ENCODE peak calls at places on chromosome 20, in ten cellular contexts. One of them, this sample, is unnamed.

GRCh38 chr20:32462900-32463641 is 104.9 kb downstream of the ASXL1 start:
- DNase-seq in choroid plexus epithelial cell: no peak
- DNase-seq in HFFc6: no peak
- DNase-seq in WTC11: no peak
- DNase-seq in B cell: no peak
- DNase-seq in BE2C: no peak
- DNase-seq in lower lobe of right lung: no peak
- DNase-seq in epithelial cell of proximal tubule: no peak
- DNase-seq in IMR-90: no peak
- DNase-seq in endothelial cell: no peak
- DNase-seq in this sample: no peak

GRCh38 chr20:47676219-47676721 is 109.0 kb downstream of the SULF2 start:
- DNase-seq in IMR-90: no peak
- DNase-seq in WTC11: peak
- DNase-seq in HFFc6: no peak
- DNase-seq in lower lobe of right lung: no peak
- DNase-seq in endothelial cell: no peak
- DNase-seq in epithelial cell of proximal tubule: no peak
- DNase-seq in B cell: no peak
- DNase-seq in BE2C: no peak
- DNase-seq in choroid plexus epithelial cell: no peak
- DNase-seq in this sample: no peak

GRCh38 chr20:49478266-49478665 is 4.2 kb downstream of the KCNB1 start:
- DNase-seq in lower lobe of right lung: no peak
- DNase-seq in endothelial cell: no peak
- DNase-seq in BE2C: no peak
- DNase-seq in epithelial cell of proximal tubule: no peak
- DNase-seq in IMR-90: no peak
- DNase-seq in choroid plexus epithelial cell: no peak
- DNase-seq in HFFc6: no peak
- DNase-seq in WTC11: no peak
- DNase-seq in B cell: no peak
- DNase-seq in this sample: no peak

GRCh38 chr20:64077876-64078551 is 1.3 kb downstream of the RGS19 start:
- DNase-seq in choroid plexus epithelial cell: no peak
- DNase-seq in endothelial cell: no peak
- DNase-seq in WTC11: no peak
- DNase-seq in B cell: peak
- DNase-seq in HFFc6: no peak
- DNase-seq in epithelial cell of proximal tubule: no peak
- DNase-seq in lower lobe of right lung: peak
- DNase-seq in IMR-90: no peak
- DNase-seq in BE2C: no peak
- DNase-seq in this sample: no peak

GRCh38 chr20:17995967-17996819 is 27.4 kb downstream of the MGME1 start:
- DNase-seq in endothelial cell: peak
- DNase-seq in HFFc6: peak
- DNase-seq in IMR-90: peak
- DNase-seq in B cell: peak
- DNase-seq in BE2C: peak
- DNase-seq in epithelial cell of proximal tubule: no peak
- DNase-seq in choroid plexus epithelial cell: peak
- DNase-seq in WTC11: no peak
- DNase-seq in lower lobe of right lung: no peak
- DNase-seq in this sample: no peak

GRCh38 chr20:57791946-57792328 is 82.1 kb upstream of the PMEPA1 start:
- DNase-seq in epithelial cell of proximal tubule: no peak
- DNase-seq in B cell: no peak
- DNase-seq in endothelial cell: no peak
- DNase-seq in IMR-90: no peak
- DNase-seq in HFFc6: no peak
- DNase-seq in BE2C: peak
- DNase-seq in choroid plexus epithelial cell: no peak
- DNase-seq in lower lobe of right lung: no peak
- DNase-seq in WTC11: no peak
- DNase-seq in this sample: no peak

GRCh38 chr20:2955257-2955950 is 82.1 kb downstream of the PTPRA start:
- DNase-seq in choroid plexus epithelial cell: peak
- DNase-seq in B cell: no peak
- DNase-seq in BE2C: no peak
- DNase-seq in HFFc6: no peak
- DNase-seq in WTC11: no peak
- DNase-seq in IMR-90: no peak
- DNase-seq in endothelial cell: no peak
- DNase-seq in lower lobe of right lung: no peak
- DNase-seq in epithelial cell of proximal tubule: no peak
- DNase-seq in this sample: no peak

GRCh38 chr20:49727894-49728885 is 14.5 kb upstream of the B4GALT5 start:
- DNase-seq in HFFc6: no peak
- DNase-seq in lower lobe of right lung: no peak
- DNase-seq in IMR-90: no peak
- DNase-seq in choroid plexus epithelial cell: no peak
- DNase-seq in BE2C: no peak
- DNase-seq in B cell: no peak
- DNase-seq in WTC11: no peak
- DNase-seq in endothelial cell: no peak
- DNase-seq in epithelial cell of proximal tubule: no peak
- DNase-seq in this sample: no peak

GRCh38 chr20:9021216-9021615 is 47.7 kb upstream of the PLCB4 start:
- DNase-seq in B cell: no peak
- DNase-seq in lower lobe of right lung: no peak
- DNase-seq in choroid plexus epithelial cell: no peak
- DNase-seq in epithelial cell of proximal tubule: no peak
- DNase-seq in IMR-90: no peak
- DNase-seq in HFFc6: no peak
- DNase-seq in endothelial cell: no peak
- DNase-seq in BE2C: no peak
- DNase-seq in WTC11: no peak
- DNase-seq in this sample: no peak

GRCh38 chr20:62516345-62516744 is 40.5 kb upstream of the GATA5 start:
- DNase-seq in epithelial cell of proximal tubule: no peak
- DNase-seq in HFFc6: peak
- DNase-seq in B cell: no peak
- DNase-seq in endothelial cell: no peak
- DNase-seq in WTC11: peak
- DNase-seq in lower lobe of right lung: no peak
- DNase-seq in IMR-90: no peak
- DNase-seq in BE2C: peak
- DNase-seq in choroid plexus epithelial cell: no peak
- DNase-seq in this sample: no peak
- TF ChIP-seq CTCF in epithelial cell of proximal tubule: peak
- TF ChIP-seq CTCF in HFFc6: peak
- TF ChIP-seq CTCF in B cell: no peak
- TF ChIP-seq CTCF in endothelial cell: no peak
- TF ChIP-seq CTCF in WTC11: no peak
- TF ChIP-seq CTCF in lower lobe of right lung: no peak
- TF ChIP-seq CTCF in IMR-90: peak
- TF ChIP-seq CTCF in BE2C: peak
- TF ChIP-seq CTCF in choroid plexus epithelial cell: no peak
- TF ChIP-seq CTCF in this sample: no peak

GRCh38 chr20:53494753-53495152 is 98.9 kb downstream of the ZNF217 start:
- DNase-seq in lower lobe of right lung: no peak
- DNase-seq in choroid plexus epithelial cell: no peak
- DNase-seq in B cell: no peak
- DNase-seq in endothelial cell: no peak
- DNase-seq in epithelial cell of proximal tubule: no peak
- DNase-seq in WTC11: no peak
- DNase-seq in IMR-90: no peak
- DNase-seq in BE2C: no peak
- DNase-seq in HFFc6: no peak
- DNase-seq in this sample: no peak

GRCh38 chr20:53492212-53492611 is 101.4 kb downstream of the ZNF217 start:
- DNase-seq in choroid plexus epithelial cell: peak
- DNase-seq in BE2C: no peak
- DNase-seq in B cell: no peak
- DNase-seq in epithelial cell of proximal tubule: no peak
- DNase-seq in lower lobe of right lung: no peak
- DNase-seq in IMR-90: no peak
- DNase-seq in HFFc6: no peak
- DNase-seq in endothelial cell: no peak
- DNase-seq in WTC11: no peak
- DNase-seq in this sample: no peak

GRCh38 chr20:53489528-53489927 is 104.1 kb downstream of the ZNF217 start:
- DNase-seq in lower lobe of right lung: no peak
- DNase-seq in HFFc6: no peak
- DNase-seq in WTC11: no peak
- DNase-seq in endothelial cell: no peak
- DNase-seq in epithelial cell of proximal tubule: no peak
- DNase-seq in BE2C: no peak
- DNase-seq in B cell: no peak
- DNase-seq in choroid plexus epithelial cell: no peak
- DNase-seq in IMR-90: no peak
- DNase-seq in this sample: no peak

GRCh38 chr20:53495357-53495756 is 98.3 kb downstream of the ZNF217 start:
- DNase-seq in WTC11: no peak
- DNase-seq in BE2C: peak
- DNase-seq in IMR-90: peak
- DNase-seq in B cell: no peak
- DNase-seq in choroid plexus epithelial cell: no peak
- DNase-seq in lower lobe of right lung: no peak
- DNase-seq in HFFc6: no peak
- DNase-seq in endothelial cell: no peak
- DNase-seq in epithelial cell of proximal tubule: no peak
- DNase-seq in this sample: no peak

DNA sequence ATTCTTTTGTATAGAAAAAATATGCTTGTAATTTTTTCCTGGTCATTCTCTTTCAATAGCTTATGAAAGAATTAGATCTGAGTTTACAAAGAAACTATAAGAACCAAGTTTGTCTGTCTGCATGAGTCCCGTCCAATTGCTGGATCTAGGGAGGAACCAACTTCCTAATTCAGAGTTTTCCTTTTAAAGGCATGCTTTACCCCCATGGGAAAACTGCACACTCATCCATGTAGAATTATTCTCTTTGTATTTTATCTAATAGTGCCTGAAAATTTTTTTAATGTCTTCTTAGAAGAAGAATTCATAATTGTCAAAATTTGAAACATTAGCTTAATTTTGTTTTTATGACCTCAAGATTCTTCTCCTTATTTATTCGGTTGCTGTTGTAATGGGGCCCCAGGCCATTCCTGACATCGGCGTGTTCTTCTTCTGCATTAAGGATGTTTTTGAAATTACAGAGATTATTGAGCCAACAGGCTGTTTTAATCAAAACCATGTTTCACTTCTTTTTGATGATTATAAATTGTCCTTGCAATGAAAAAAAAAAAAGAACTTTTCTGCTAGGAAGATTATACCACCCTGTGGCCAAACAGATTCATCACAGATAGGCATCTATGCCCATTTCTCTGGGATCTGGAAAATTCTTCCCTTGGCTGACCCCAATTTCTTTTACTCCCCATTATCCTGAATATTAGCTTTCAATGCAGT is 100.3 kb downstream of the ZNF217 start:
- DNase-seq in IMR-90: no peak
- DNase-seq in lower lobe of right lung: no peak
- DNase-seq in WTC11: no peak
- DNase-seq in HFFc6: no peak
- DNase-seq in epithelial cell of proximal tubule: no peak
- DNase-seq in endothelial cell: no peak
- DNase-seq in choroid plexus epithelial cell: no peak
- DNase-seq in BE2C: no peak
- DNase-seq in B cell: no peak
- DNase-seq in this sample: no peak
- TF ChIP-seq CTCF in IMR-90: no peak
- TF ChIP-seq CTCF in lower lobe of right lung: peak
- TF ChIP-seq CTCF in WTC11: no peak
- TF ChIP-seq CTCF in HFFc6: no peak
- TF ChIP-seq CTCF in epithelial cell of proximal tubule: peak
- TF ChIP-seq CTCF in endothelial cell: no peak
- TF ChIP-seq CTCF in choroid plexus epithelial cell: no peak
- TF ChIP-seq CTCF in BE2C: peak
- TF ChIP-seq CTCF in B cell: no peak
- TF ChIP-seq CTCF in this sample: no peak

GRCh38 chr20:59622496-59622895 is 18.2 kb downstream of the PHACTR3 start:
- DNase-seq in lower lobe of right lung: no peak
- DNase-seq in B cell: no peak
- DNase-seq in WTC11: no peak
- DNase-seq in BE2C: no peak
- DNase-seq in choroid plexus epithelial cell: no peak
- DNase-seq in epithelial cell of proximal tubule: no peak
- DNase-seq in endothelial cell: no peak
- DNase-seq in IMR-90: no peak
- DNase-seq in HFFc6: no peak
- DNase-seq in this sample: no peak

GRCh38 chr20:59618131-59618530 is 13.8 kb downstream of the PHACTR3 start:
- DNase-seq in WTC11: no peak
- DNase-seq in BE2C: no peak
- DNase-seq in B cell: no peak
- DNase-seq in HFFc6: no peak
- DNase-seq in IMR-90: no peak
- DNase-seq in endothelial cell: no peak
- DNase-seq in epithelial cell of proximal tubule: no peak
- DNase-seq in choroid plexus epithelial cell: no peak
- DNase-seq in lower lobe of right lung: no peak
- DNase-seq in this sample: no peak

GRCh38 chr20:59623583-59623982 is 19.2 kb downstream of the PHACTR3 start:
- DNase-seq in BE2C: no peak
- DNase-seq in endothelial cell: no peak
- DNase-seq in lower lobe of right lung: no peak
- DNase-seq in epithelial cell of proximal tubule: no peak
- DNase-seq in IMR-90: no peak
- DNase-seq in HFFc6: no peak
- DNase-seq in B cell: no peak
- DNase-seq in WTC11: no peak
- DNase-seq in choroid plexus epithelial cell: no peak
- DNase-seq in this sample: no peak

GRCh38 chr20:59623133-59623532 is 18.8 kb downstream of the PHACTR3 start:
- DNase-seq in B cell: no peak
- DNase-seq in IMR-90: no peak
- DNase-seq in lower lobe of right lung: no peak
- DNase-seq in WTC11: no peak
- DNase-seq in choroid plexus epithelial cell: no peak
- DNase-seq in HFFc6: no peak
- DNase-seq in BE2C: no peak
- DNase-seq in epithelial cell of proximal tubule: no peak
- DNase-seq in endothelial cell: no peak
- DNase-seq in this sample: no peak

GRCh38 chr20:59620860-59621485 is 16.6 kb downstream of the PHACTR3 start:
- DNase-seq in choroid plexus epithelial cell: no peak
- DNase-seq in IMR-90: no peak
- DNase-seq in lower lobe of right lung: no peak
- DNase-seq in BE2C: no peak
- DNase-seq in HFFc6: no peak
- DNase-seq in B cell: no peak
- DNase-seq in WTC11: no peak
- DNase-seq in epithelial cell of proximal tubule: no peak
- DNase-seq in endothelial cell: no peak
- DNase-seq in this sample: no peak
- TF ChIP-seq CTCF in choroid plexus epithelial cell: no peak
- TF ChIP-seq CTCF in IMR-90: no peak
- TF ChIP-seq CTCF in lower lobe of right lung: no peak
- TF ChIP-seq CTCF in BE2C: no peak
- TF ChIP-seq CTCF in HFFc6: no peak
- TF ChIP-seq CTCF in B cell: no peak
- TF ChIP-seq CTCF in WTC11: no peak
- TF ChIP-seq CTCF in epithelial cell of proximal tubule: no peak
- TF ChIP-seq CTCF in endothelial cell: no peak
- TF ChIP-seq CTCF in this sample: no peak

DNA sequence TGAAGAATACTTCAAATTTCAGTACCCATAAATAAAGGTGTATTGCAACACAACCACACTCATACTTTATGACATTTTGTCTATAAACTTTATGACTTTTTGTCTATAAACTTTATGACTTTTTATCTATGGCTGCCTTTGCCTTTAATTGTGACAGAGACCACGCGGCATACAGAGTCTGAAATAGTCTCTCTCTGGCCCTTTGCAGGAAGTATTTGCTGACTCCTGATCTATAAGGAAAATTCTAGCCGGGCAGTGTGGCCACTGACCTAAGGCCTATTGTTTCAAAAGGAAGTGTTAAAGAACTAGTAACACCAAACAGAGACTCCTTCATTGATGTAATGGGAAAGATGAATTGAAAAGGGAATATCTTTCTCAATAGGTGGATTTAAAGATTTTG is 113.4 kb upstream of the KCNG1 start:
- DNase-seq in IMR-90: no peak
- DNase-seq in B cell: no peak
- DNase-seq in lower lobe of right lung: no peak
- DNase-seq in HFFc6: no peak
- DNase-seq in WTC11: no peak
- DNase-seq in endothelial cell: no peak
- DNase-seq in BE2C: no peak
- DNase-seq in epithelial cell of proximal tubule: no peak
- DNase-seq in choroid plexus epithelial cell: no peak
- DNase-seq in this sample: no peak
- TF ChIP-seq CTCF in IMR-90: no peak
- TF ChIP-seq CTCF in B cell: no peak
- TF ChIP-seq CTCF in lower lobe of right lung: no peak
- TF ChIP-seq CTCF in HFFc6: no peak
- TF ChIP-seq CTCF in WTC11: no peak
- TF ChIP-seq CTCF in endothelial cell: no peak
- TF ChIP-seq CTCF in BE2C: no peak
- TF ChIP-seq CTCF in epithelial cell of proximal tubule: no peak
- TF ChIP-seq CTCF in choroid plexus epithelial cell: no peak
- TF ChIP-seq CTCF in this sample: no peak